ENCODE peak calls at places on chromosomes 12 and 14, in ten cellular contexts. J is body of pancreas; C is GM23248; T is CD4-positive, CD25-positive, alpha-beta regulatory T cell; U is CD8-positive, alpha-beta T cell; Y is CD8-positive, alpha-beta memory T cell; W is psoas muscle; R is H9; H is HAP-1; M is mammary epithelial cell. S is an unnamed sample. For H3K27me3, the result is how much of the 10 kb centered on the place peaks cover.

GRCh38 chr12:116498471-116498870 is 60.7 kb upstream of the MAP1LC3B2 start:
- DNase-seq in J (no peak), C (peak), T (no peak), U (no peak), Y (no peak), W (no peak), R (no peak), H (no peak), M (no peak), S (no peak)

GRCh38 chr12:11446372-11446771 is 51.0 kb upstream of the PRB2 start:
- DNase-seq in J (no peak), C (peak), T (no peak), U (no peak), Y (no peak), W (no peak), R (no peak), H (no peak), M (peak), S (no peak)

GRCh38 chr12:84763112-84763511 is 149.5 kb downstream of the SLC6A15 start:
- DNase-seq in J (no peak), C (peak), T (no peak), U (no peak), Y (no peak), W (no peak), R (no peak), H (no peak), M (no peak), S (no peak)

GRCh38 chr12:105601158-105601557 is 270.7 kb downstream of the C12orf75 start:
- DNase-seq in J (no peak), C (no peak), T (no peak), U (no peak), Y (no peak), W (no peak), R (no peak), H (no peak), M (no peak), S (no peak)

GRCh38 chr12:115801826-115802225 is 475.7 kb downstream of the MED13L start:
- DNase-seq in J (no peak), C (no peak), T (no peak), U (no peak), Y (no peak), W (no peak), R (no peak), H (no peak), M (no peak), S (no peak)

GRCh38 chr12:8948711-8949524 is 527 bp downstream of the M6PR start:
- DNase-seq in J (no peak), C (peak), T (peak), U (no peak), Y (peak), W (no peak), R (peak), H (no peak), M (peak), S (peak)

GRCh38 chr14:69687963-69688649 is 76.7 kb downstream of the SUSD6 start:
- DNase-seq in J (no peak), C (no peak), T (no peak), U (no peak), Y (no peak), W (no peak), R (no peak), H (peak), M (no peak), S (no peak)

GRCh38 chr12:24134092-24134491 is 184.6 kb upstream of the SOX5 start:
- DNase-seq in J (no peak), C (no peak), T (no peak), U (no peak), Y (no peak), W (no peak), R (no peak), H (no peak), M (no peak), S (no peak)

GRCh38 chr12:8157484-8158198 is 826 bp downstream of the ZNF705A start:
- DNase-seq in J (no peak), C (no peak), T (no peak), U (no peak), Y (no peak), W (no peak), R (no peak), H (no peak), M (no peak), S (no peak)

GRCh38 chr12:18158774-18159557 is 69.0 kb upstream of the RERGL start:
- DNase-seq in J (peak), C (peak), T (peak), U (no peak), Y (no peak), W (no peak), R (peak), H (peak), M (peak), S (peak)

GRCh38 chr12:69024907-69025306 is 91.9 kb upstream of the CPM start:
- DNase-seq in J (no peak), C (peak), T (no peak), U (no peak), Y (no peak), W (no peak), R (no peak), H (no peak), M (peak), S (no peak)

GRCh38 chr12:8698132-8698829 is 490 bp downstream of the RIMKLB start:
- DNase-seq in J (peak), C (peak), T (peak), U (peak), Y (peak), W (peak), R (peak), H (peak), M (peak), S (peak)

GRCh38 chr14:96582641-96582980 is 80.4 kb downstream of the PAPOLA start:
- DNase-seq in J (no peak), C (no peak), T (no peak), U (no peak), Y (no peak), W (no peak), R (peak), H (no peak), M (no peak), S (no peak)

GRCh38 chr14:67187826-67188225 is 1.4 kb upstream of the GARIN2 start:
- DNase-seq in J (no peak), C (peak), T (no peak), U (no peak), Y (no peak), W (no peak), R (no peak), H (no peak), M (peak), S (no peak)

GRCh38 chr12:104747956-104748355 is 210.1 kb downstream of the SLC41A2 start:
- DNase-seq in J (no peak), C (no peak), T (no peak), U (no peak), Y (no peak), W (no peak), R (no peak), H (no peak), M (no peak), S (no peak)

GRCh38 chr12:16920451-16920850 is 314.5 kb upstream of the LMO3 start:
- DNase-seq in J (no peak), C (no peak), T (no peak), U (no peak), Y (no peak), W (no peak), R (no peak), H (no peak), M (no peak), S (no peak)

GRCh38 chr14:94109915-94110250 is 653 bp upstream of the IFI27 start:
- DNase-seq in J (no peak), C (no peak), T (no peak), U (no peak), Y (no peak), W (no peak), R (peak), H (no peak), M (no peak), S (no peak)

GRCh38 chr14:96058606-96059200 is 19.5 kb downstream of the C14orf132 start:
- DNase-seq in J (no peak), C (no peak), T (no peak), U (no peak), Y (no peak), W (no peak), R (no peak), H (no peak), M (no peak), S (no peak)

GRCh38 chr12:96774501-96775256 is 132.4 kb upstream of the NEDD1 start:
- DNase-seq in J (no peak), C (peak), T (no peak), U (no peak), Y (no peak), W (no peak), R (no peak), H (no peak), M (no peak), S (no peak)

GRCh38 chr14:105380656-105381210 is 17.6 kb upstream of the TEX22 start:
- DNase-seq in J (no peak), C (no peak), T (no peak), U (no peak), Y (no peak), W (no peak), R (no peak), H (no peak), M (no peak), S (no peak)

GRCh38 chr12:57881035-57881973 is 34.8 kb upstream of the CTDSP2 start:
- DNase-seq in J (no peak), C (peak), T (no peak), U (no peak), Y (no peak), W (peak), R (no peak), H (no peak), M (peak), S (peak)

GRCh38 chr14:103101257-103101963 is 6.9 kb downstream of the EXOC3L4 start:
- DNase-seq in J (no peak), C (no peak), T (no peak), U (no peak), Y (no peak), W (no peak), R (no peak), H (no peak), M (no peak), S (no peak)
- H3K27me3 ChIP-seq in J (under half), C (under half), T (under half), U (under half), Y (under half), W (under half), R (under half), H (under half), M (under half), S (under half)

GRCh38 chr12:48031135-48031960 is 27.1 kb upstream of the COL2A1 start:
- DNase-seq in J (no peak), C (no peak), T (no peak), U (no peak), Y (no peak), W (no peak), R (peak), H (no peak), M (peak), S (no peak)
- H3K27me3 ChIP-seq in J (under half), C (under half), T (under half), U (under half), Y (under half), W (under half), R (half or more), H (under half), M (under half), S (under half)

DNA sequence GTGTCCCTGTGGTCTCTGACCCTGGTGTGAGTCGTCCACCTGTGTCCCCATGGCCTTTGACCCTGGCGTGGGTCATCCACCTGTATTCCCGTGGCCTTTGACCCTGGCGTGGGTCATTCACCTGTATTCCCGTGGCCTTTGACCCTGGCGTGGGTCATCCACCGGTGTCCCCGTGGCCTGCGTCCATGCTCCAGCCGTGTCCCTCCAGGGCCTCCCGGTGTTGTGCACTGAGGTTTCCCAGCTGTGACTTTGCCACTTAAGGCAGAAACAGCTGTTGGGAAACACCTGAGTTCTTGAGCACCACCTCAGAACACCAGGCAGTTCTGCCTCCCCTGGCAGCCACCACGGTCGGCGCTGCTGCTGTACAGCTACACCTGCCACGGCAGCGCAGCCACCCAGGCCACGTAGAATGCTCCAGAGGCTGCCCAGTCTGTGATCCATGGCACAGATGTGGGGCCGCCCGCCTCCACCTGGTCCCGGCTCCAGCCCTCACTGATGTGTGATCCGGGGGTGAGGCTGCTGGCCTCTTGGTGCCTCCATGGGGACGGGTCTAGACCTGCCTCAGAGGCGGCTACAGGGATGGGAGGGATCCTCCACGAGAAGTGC is 69.1 kb upstream of the GALNT9 start:
- DNase-seq in J (no peak), C (no peak), T (no peak), U (no peak), Y (no peak), W (peak), R (no peak), H (no peak), M (no peak), S (no peak)
- H3K27me3 ChIP-seq in J (under half), C (under half), T (under half), U (under half), Y (under half), W (under half), R (under half), H (under half), M (under half), S (under half)

DNA sequence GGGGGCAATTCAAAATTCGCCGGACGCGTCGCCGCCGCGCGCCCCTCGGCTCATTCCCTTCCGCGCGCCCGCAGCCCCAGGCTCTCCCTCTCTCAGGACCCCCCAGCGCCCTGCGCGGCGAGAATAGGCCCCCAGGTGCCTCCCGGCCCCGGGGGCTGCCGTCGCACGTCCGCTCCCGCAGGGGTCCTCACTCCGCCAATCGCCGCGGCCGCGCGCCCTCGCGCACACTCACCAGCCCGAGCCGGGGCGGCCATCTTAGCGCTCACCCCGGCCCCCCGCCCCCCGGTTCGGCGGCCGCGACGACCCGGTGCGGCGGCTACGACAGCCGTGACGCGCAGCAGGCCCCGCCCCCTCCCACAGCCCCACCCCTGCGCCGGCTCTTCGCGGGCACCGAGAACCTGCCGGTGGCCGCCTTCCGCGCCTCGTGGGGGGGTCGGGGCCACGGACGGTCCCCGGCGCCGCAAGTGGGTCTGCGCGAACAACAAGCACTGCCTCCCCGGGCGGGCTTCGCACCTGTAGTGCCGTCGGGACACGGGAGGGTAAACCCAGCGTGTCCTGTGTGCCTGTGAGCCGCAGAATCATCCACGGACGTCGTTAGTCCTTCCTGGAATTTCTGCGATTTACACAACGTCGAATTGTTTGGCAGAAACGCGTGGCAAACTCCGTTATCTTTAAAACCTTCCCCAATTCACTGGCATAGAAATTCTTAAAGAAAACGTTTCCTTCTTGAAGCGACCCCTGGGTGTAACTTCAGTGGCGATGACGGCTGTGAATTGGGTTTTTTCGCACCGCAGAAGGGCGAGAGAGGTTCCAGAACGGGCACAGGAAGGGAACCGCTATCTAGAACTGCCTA is 2.5 kb downstream of the USP44 start:
- DNase-seq in J (peak), C (peak), T (peak), U (peak), Y (peak), W (peak), R (peak), H (no peak), M (no peak), S (peak)
- H3K27me3 ChIP-seq in J (under half), C (under half), T (under half), U (under half), Y (under half), W (under half), R (under half), H (under half), M (under half), S (under half)

GRCh38 chr12:119075222-119075787 is 94.0 kb downstream of the SRRM4 start:
- DNase-seq in J (no peak), C (no peak), T (no peak), U (no peak), Y (no peak), W (no peak), R (no peak), H (no peak), M (no peak), S (no peak)
- H3K27me3 ChIP-seq in J (under half), C (under half), T (under half), U (under half), Y (under half), W (under half), R (under half), H (under half), M (under half), S (under half)

DNA sequence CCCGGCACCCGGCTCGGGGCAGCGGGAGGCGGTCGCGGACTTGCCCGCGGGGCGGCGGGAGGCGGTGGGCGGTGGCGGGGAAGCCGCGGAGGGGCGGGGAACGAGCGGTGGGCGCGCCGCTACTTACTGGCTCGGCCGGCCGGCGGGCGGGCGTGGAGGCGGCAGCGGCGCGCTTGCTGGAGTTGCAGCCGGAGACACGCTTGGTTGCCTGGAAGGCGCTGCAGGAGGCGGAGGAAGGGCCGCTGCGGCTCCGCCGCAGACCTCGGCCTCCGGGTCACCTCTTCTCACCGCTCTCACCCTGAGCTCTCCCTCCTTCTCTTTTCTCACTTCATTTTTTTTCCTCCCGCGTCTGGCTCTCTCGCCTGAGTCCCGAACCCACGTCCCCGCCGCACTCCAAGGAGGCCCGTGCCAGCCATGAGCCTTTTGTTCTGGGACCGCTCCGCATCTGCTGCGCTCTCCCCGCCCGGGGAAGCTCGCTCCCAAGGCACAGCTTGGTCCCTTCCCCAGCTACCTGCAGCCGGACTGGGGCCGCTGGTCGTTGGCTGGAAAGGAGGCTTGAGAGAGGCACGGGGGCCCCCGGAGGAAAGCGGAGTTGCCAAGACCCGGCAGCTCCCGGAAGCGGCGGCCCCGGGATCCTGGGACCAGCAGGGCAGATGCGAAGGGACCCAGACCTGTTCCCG is 591 bp upstream of the KCNK10 start:
- DNase-seq in J (no peak), C (peak), T (no peak), U (no peak), Y (no peak), W (no peak), R (peak), H (peak), M (no peak), S (no peak)
- H3K27me3 ChIP-seq in J (under half), C (half or more), T (under half), U (under half), Y (under half), W (under half), R (half or more), H (half or more), M (half or more), S (under half)